ENCODE peak calls at places on chromosome 15, in ten cellular contexts. G is sigmoid colon, M is adrenal gland, B is gastrocnemius medialis, A is HCT116, I is stomach, D is A549, U is uterus, C is thyroid gland, E is IMR-90. Z is an unnamed sample. For H3K4me1, the result is how much of the 10 kb centered on the place peaks cover.

GRCh38 chr15:25439456-25439836 is 622 bp upstream of the UBE3A start:
- DNase-seq in D (peak), A (peak), C (no peak), E (peak), I (peak), U (no peak), B (no peak), M (peak), G (no peak), Z (peak)

GRCh38 chr15:98727115-98728040 is 79.0 kb downstream of the IGF1R start:
- DNase-seq in I (peak), A (peak), E (peak), U (peak), G (peak), M (peak), C (peak), B (peak), D (peak), Z (peak)

GRCh38 chr15:92958105-92958504 is 58.0 kb downstream of the CHD2 start:
- DNase-seq in I (no peak), C (no peak), A (no peak), D (no peak), U (no peak), G (no peak), E (peak), B (no peak), M (no peak), Z (no peak)

GRCh38 chr15:29299331-29299730 is 29.7 kb upstream of the NSMCE3 start:
- DNase-seq in M (no peak), E (no peak), D (no peak), U (no peak), A (no peak), G (no peak), C (no peak), I (no peak), B (no peak), Z (no peak)

GRCh38 chr15:77591960-77592613 is 40.6 kb downstream of the LINGO1 start:
- DNase-seq in B (no peak), G (no peak), I (no peak), M (no peak), A (no peak), D (no peak), C (no peak), U (no peak), E (no peak), Z (no peak)

GRCh38 chr15:65524226-65524625 is 6.0 kb upstream of the HACD3 start:
- DNase-seq in I (no peak), G (no peak), B (no peak), U (no peak), D (no peak), A (no peak), C (no peak), M (peak), E (no peak), Z (no peak)

GRCh38 chr15:98384328-98385029 is 263.9 kb upstream of the IGF1R start:
- DNase-seq in C (no peak), I (no peak), B (peak), A (no peak), U (no peak), E (no peak), D (no peak), M (no peak), G (no peak), Z (no peak)

GRCh38 chr15:43776718-43777292 is at the start of gene ELL3:
- DNase-seq in D (peak), A (peak), I (peak), M (peak), B (peak), U (peak), C (peak), E (peak), G (peak), Z (peak)

GRCh38 chr15:56968821-56969220 is 50.4 kb downstream of the TCF12 start:
- DNase-seq in M (no peak), B (no peak), I (no peak), A (no peak), E (no peak), G (no peak), U (no peak), C (no peak), D (no peak), Z (no peak)

GRCh38 chr15:45449387-45449786 is 71.0 kb upstream of the GATM start:
- DNase-seq in E (no peak), U (no peak), A (no peak), C (no peak), G (no peak), B (no peak), M (no peak), D (no peak), I (no peak), Z (no peak)

GRCh38 chr15:77671274-77672056 is 38.8 kb upstream of the LINGO1 start:
- DNase-seq in C (no peak), U (no peak), M (peak), I (no peak), E (no peak), D (no peak), A (no peak), B (no peak), G (no peak), Z (no peak)

GRCh38 chr15:101464999-101465669 is 24.4 kb downstream of the PCSK6 start:
- DNase-seq in M (no peak), G (peak), D (no peak), E (no peak), C (no peak), B (no peak), A (no peak), I (no peak), U (no peak), Z (no peak)

GRCh38 chr15:61034793-61035710 is 194.1 kb downstream of the RORA start:
- DNase-seq in A (no peak), E (peak), B (no peak), C (no peak), U (no peak), D (no peak), G (no peak), I (no peak), M (no peak), Z (no peak)

GRCh38 chr15:76311071-76311956 is at the start of gene ETFA:
- DNase-seq in D (peak), I (peak), E (peak), A (peak), G (peak), M (peak), C (peak), B (peak), U (peak), Z (peak)

GRCh38 chr15:89136818-89137772 is 48.8 kb downstream of the ABHD2 start:
- DNase-seq in E (peak), G (peak), D (no peak), U (no peak), B (peak), I (no peak), A (no peak), C (peak), M (peak), Z (peak)

GRCh38 chr15:89137926-89138325 is 49.7 kb downstream of the ABHD2 start:
- DNase-seq in U (no peak), E (no peak), G (no peak), D (no peak), A (no peak), B (no peak), I (no peak), M (no peak), C (no peak), Z (no peak)

GRCh38 chr15:89139613-89140499 is 51.6 kb downstream of the ABHD2 start:
- DNase-seq in I (no peak), C (peak), M (no peak), B (peak), E (no peak), A (no peak), G (no peak), U (no peak), D (peak), Z (no peak)

GRCh38 chr15:89140595-89140994 is 52.3 kb downstream of the ABHD2 start:
- DNase-seq in I (no peak), E (no peak), C (no peak), B (no peak), A (no peak), D (no peak), M (no peak), G (no peak), U (no peak), Z (no peak)

GRCh38 chr15:89138999-89139612 is 50.9 kb downstream of the ABHD2 start:
- DNase-seq in D (no peak), M (no peak), I (no peak), C (no peak), A (no peak), B (peak), E (peak), G (no peak), U (no peak), Z (no peak)
- TF ChIP-seq POLR2A in D (no peak), M (no peak), I (no peak), C (no peak), A (no peak), B (peak), E (no peak), G (no peak), U (no peak), Z (no peak)

GRCh38 chr15:90181781-90182180 is 19.3 kb upstream of the SEMA4B start:
- DNase-seq in C (no peak), B (no peak), I (no peak), D (no peak), E (no peak), A (no peak), G (no peak), M (no peak), U (no peak), Z (no peak)
- H3K4me1 ChIP-seq in C (under half), B (under half), I (under half), D (under half), E (under half), A (under half), G (under half), M (under half), U (under half), Z (under half)

GRCh38 chr15:31353931-31354330 is 27.3 kb downstream of the KLF13 start:
- DNase-seq in A (no peak), U (peak), C (peak), I (no peak), M (peak), D (no peak), G (no peak), B (peak), E (no peak), Z (peak)
- TF ChIP-seq POLR2A in A (no peak), U (no peak), C (no peak), I (no peak), M (no peak), D (no peak), G (no peak), B (peak), E (no peak), Z (peak)

DNA sequence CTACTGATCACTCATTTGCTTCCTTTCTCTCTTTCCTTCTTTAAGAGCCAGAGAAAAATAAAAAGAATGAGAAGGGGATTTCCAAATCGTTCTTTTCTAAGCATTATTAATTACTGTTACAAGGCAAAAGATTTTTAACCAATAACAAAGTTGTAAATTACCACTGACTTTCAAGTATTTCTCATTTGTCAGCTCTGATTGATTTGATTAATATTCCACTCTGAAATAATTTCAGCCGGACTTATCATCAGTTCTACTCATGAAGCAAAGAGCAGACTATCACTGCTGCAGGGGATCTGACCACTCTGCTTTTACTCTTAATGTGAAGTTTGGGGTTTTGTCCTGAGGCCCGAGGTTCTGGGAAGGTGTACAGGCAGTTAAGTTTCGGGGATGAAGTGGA is 19.8 kb downstream of the NR2F2 start:
- DNase-seq in G (no peak), U (no peak), C (no peak), I (no peak), E (no peak), B (no peak), D (no peak), M (no peak), A (no peak), Z (no peak)
- H3K4me1 ChIP-seq in G (under half), U (under half), C (under half), I (half or more), E (under half), B (under half), D (under half), M (under half), A (under half), Z (under half)

GRCh38 chr15:40252438-40253178 is 13.7 kb downstream of the PAK6 start:
- DNase-seq in G (no peak), A (peak), E (no peak), C (peak), M (peak), B (no peak), U (no peak), D (no peak), I (peak), Z (peak)
- TF ChIP-seq POLR2A in G (no peak), A (peak), E (no peak), C (no peak), M (no peak), B (no peak), U (no peak), D (no peak), I (no peak), Z (peak)

DNA sequence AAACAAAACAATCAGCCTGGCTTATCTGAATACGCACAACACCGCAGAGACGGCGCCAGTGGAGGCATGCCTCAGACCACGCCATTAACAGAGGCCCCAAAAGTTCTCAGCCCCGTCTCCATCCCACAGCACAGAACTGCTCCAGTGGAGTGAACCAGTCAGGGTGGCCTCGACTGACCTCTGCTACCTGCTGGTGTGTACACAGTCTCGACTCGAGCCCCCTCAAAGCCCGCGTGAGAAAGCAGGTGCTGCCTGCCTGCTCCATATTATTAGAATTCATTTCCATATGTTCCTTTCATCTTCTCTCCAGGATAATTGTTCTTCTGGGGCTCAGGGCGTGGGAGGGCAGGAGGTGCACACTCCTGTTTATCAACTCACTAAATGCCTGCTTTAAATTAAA is 101.4 kb downstream of the TLE3 start:
- DNase-seq in M (no peak), B (no peak), E (no peak), C (no peak), U (no peak), D (no peak), A (no peak), I (no peak), G (no peak), Z (no peak)
- H3K4me1 ChIP-seq in M (under half), B (under half), E (under half), C (under half), U (under half), D (under half), A (under half), I (under half), G (under half), Z (under half)

Z was measured in body of pancreas.